ENCODE peak calls at places on chromosomes 13 and 19, in nine cellular contexts. Y, Q, B, L, K, P, T, U and F are unnamed samples.
A peak's percentile ranks its signal among the peaks of the same experiment; 100 is the strongest.

GRCh38 chr13:45518525-45519235 is 53.9 kb downstream of the COG3 start:
- DNase-seq in Y (no peak), Q (no peak), B (peak; percentile 93), L (no peak), K (no peak), P (no peak), T (peak; percentile 25), U (no peak), F (no peak)

GRCh38 chr13:74747186-74747955 is 613.2 kb upstream of the KLF12 start:
- DNase-seq in Y (no peak), Q (no peak), B (no peak), L (no peak), K (no peak), P (no peak), T (no peak), U (no peak), F (no peak)

GRCh38 chr13:41648314-41648935 is 191.1 kb downstream of the RGCC start:
- DNase-seq in Y (no peak), Q (no peak), B (peak; percentile 65), L (no peak), K (no peak), P (no peak), T (no peak), U (no peak), F (no peak)

GRCh38 chr13:29905845-29906244 is 55.4 kb upstream of the UBL3 start:
- DNase-seq in Y (no peak), Q (peak; percentile 56), B (peak; percentile 70), L (no peak), K (no peak), P (no peak), T (no peak), U (no peak), F (no peak)

GRCh38 chr19:56476671-56477428 is at the start of gene ZNF667:
- DNase-seq in Y (no peak), Q (no peak), B (peak; percentile 64), L (no peak), K (no peak), P (no peak), T (no peak), U (no peak), F (no peak)

GRCh38 chr19:39448271-39448670 is 2.9 kb downstream of the SUPT5H start:
- DNase-seq in Y (no peak), Q (no peak), B (peak; percentile 71), L (no peak), K (no peak), P (no peak), T (no peak), U (no peak), F (no peak)

GRCh38 chr19:17202249-17202648 is 12.9 kb upstream of the USE1 start:
- DNase-seq in Y (no peak), Q (no peak), B (peak; percentile 23), L (no peak), K (no peak), P (no peak), T (no peak), U (no peak), F (no peak)

GRCh38 chr13:27482996-27483395 is 32.6 kb upstream of the MTIF3 start:
- DNase-seq in Y (no peak), Q (no peak), B (no peak), L (no peak), K (no peak), P (no peak), T (no peak), U (no peak), F (no peak)

GRCh38 chr13:25232937-25233515 is 54.3 kb downstream of the MTMR6 start:
- DNase-seq in Y (no peak), Q (no peak), B (peak; percentile 16), L (no peak), K (no peak), P (no peak), T (no peak), U (no peak), F (no peak)

GRCh38 chr13:30406779-30407416 is 15.4 kb upstream of the UBE2L5 start:
- DNase-seq in Y (no peak), Q (no peak), B (no peak), L (no peak), K (no peak), P (no peak), T (no peak), U (no peak), F (no peak)

GRCh38 chr13:111187879-111188643 is 73.0 kb downstream of the ARHGEF7 start:
- DNase-seq in Y (no peak), Q (no peak), B (peak; percentile 78), L (no peak), K (no peak), P (no peak), T (peak; percentile 58), U (no peak), F (no peak)

GRCh38 chr19:54650108-54650666 is 12.6 kb upstream of the LILRB4 start:
- DNase-seq in Y (no peak), Q (no peak), B (no peak), L (no peak), K (no peak), P (no peak), T (no peak), U (peak; percentile 43), F (no peak)

GRCh38 chr13:55199132-55199531 is 1941.6 kb upstream of the PRR20A start:
- DNase-seq in Y (peak; percentile 5), Q (no peak), B (no peak), L (no peak), K (no peak), P (no peak), T (no peak), U (no peak), F (no peak)

GRCh38 chr19:48413879-48414623 is 20.6 kb downstream of the GRIN2D start:
- DNase-seq in Y (no peak), Q (no peak), B (peak; percentile 38), L (no peak), K (no peak), P (no peak), T (no peak), U (peak; percentile 59), F (no peak)

GRCh38 chr13:53782400-53783030 is 753.9 kb downstream of the OLFM4 start:
- DNase-seq in Y (peak; percentile 44), Q (no peak), B (peak; percentile 20), L (no peak), K (peak; percentile 18), P (no peak), T (no peak), U (no peak), F (peak; percentile 24)

GRCh38 chr13:53783466-53783865 is 754.9 kb downstream of the OLFM4 start:
- DNase-seq in Y (peak; percentile 2), Q (no peak), B (no peak), L (no peak), K (no peak), P (no peak), T (no peak), U (no peak), F (no peak)

GRCh38 chr13:53775807-53776206 is 747.2 kb downstream of the OLFM4 start:
- DNase-seq in Y (no peak), Q (no peak), B (no peak), L (no peak), K (no peak), P (no peak), T (no peak), U (no peak), F (no peak)

GRCh38 chr13:53781941-53782340 is 753.3 kb downstream of the OLFM4 start:
- DNase-seq in Y (peak; percentile 8), Q (no peak), B (no peak), L (no peak), K (peak; percentile 8), P (no peak), T (no peak), U (no peak), F (no peak)

GRCh38 chr13:53778937-53779336 is 750.3 kb downstream of the OLFM4 start:
- DNase-seq in Y (no peak), Q (no peak), B (no peak), L (no peak), K (no peak), P (no peak), T (no peak), U (no peak), F (no peak)
- TF ChIP-seq CTCF in Y (no peak), Q (no peak), B (no peak), L (no peak), K (peak; percentile 39), P (no peak), T (no peak), U (no peak), F (no peak)

GRCh38 chr13:50589651-50590054 is 253.8 kb downstream of the DLEU7 start:
- DNase-seq in Y (no peak), Q (no peak), B (peak; percentile 77), L (no peak), K (no peak), P (no peak), T (peak; percentile 1), U (no peak), F (no peak)

GRCh38 chr13:50587839-50588373 is 255.6 kb downstream of the DLEU7 start:
- DNase-seq in Y (no peak), Q (no peak), B (no peak), L (no peak), K (no peak), P (no peak), T (no peak), U (no peak), F (no peak)

GRCh38 chr13:50589139-50589538 is 254.4 kb downstream of the DLEU7 start:
- DNase-seq in Y (no peak), Q (no peak), B (peak; percentile 90), L (no peak), K (no peak), P (no peak), T (peak; percentile 86), U (no peak), F (no peak)

GRCh38 chr13:50587122-50587521 is 256.4 kb downstream of the DLEU7 start:
- DNase-seq in Y (no peak), Q (no peak), B (no peak), L (no peak), K (no peak), P (no peak), T (no peak), U (no peak), F (no peak)

DNA sequence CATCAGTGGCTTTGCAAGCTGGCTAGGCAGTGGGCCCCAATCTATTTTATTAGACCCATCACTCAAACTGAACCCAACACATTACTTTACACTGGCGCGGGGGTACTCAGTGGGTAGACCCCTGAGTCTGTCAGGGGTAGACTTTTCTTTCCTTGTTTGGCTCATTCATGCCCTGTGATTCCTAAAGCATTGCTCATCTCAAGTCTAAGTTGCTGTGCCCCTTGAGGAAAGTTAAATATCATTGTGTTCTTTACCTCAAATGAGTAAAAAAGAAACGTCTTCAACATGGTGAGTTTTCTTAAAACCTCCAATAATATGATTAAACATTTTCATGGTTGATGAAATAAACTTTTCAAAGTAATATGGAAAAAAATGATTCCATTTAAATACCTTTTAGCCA is 254.8 kb downstream of the DLEU7 start:
- DNase-seq in Y (no peak), Q (no peak), B (no peak), L (no peak), K (no peak), P (no peak), T (no peak), U (no peak), F (no peak)
- TF ChIP-seq CTCF in Y (no peak), Q (no peak), B (no peak), L (no peak), K (no peak), P (no peak), T (no peak), U (no peak), F (no peak)

GRCh38 chr19:40502647-40503046 is 35.8 kb downstream of the SPTBN4 start:
- DNase-seq in Y (no peak), Q (no peak), B (no peak), L (no peak), K (no peak), P (no peak), T (no peak), U (no peak), F (no peak)
- TF ChIP-seq CTCF in Y (no peak), Q (no peak), B (no peak), L (no peak), K (peak; percentile 37), P (no peak), T (peak; percentile 9), U (no peak), F (no peak)

GRCh38 chr13:48303331-48304131 is at the start of gene RB1:
- DNase-seq in Y (peak; percentile 88), Q (peak; percentile 96), B (peak; percentile 94), L (peak; percentile 97), K (peak; percentile 75), P (peak; percentile 95), T (peak; percentile 54), U (peak; percentile 97), F (peak; percentile 85)
- TF ChIP-seq CTCF in Y (no peak), Q (no peak), B (no peak), L (no peak), K (no peak), P (no peak), T (no peak), U (no peak), F (no peak)